ENCODE peak calls at places on chromosome 1, in nine cellular contexts. G is GM03348; U is GM13977; R is cerebellar cortex; S is stimulated activated CD4-positive, alpha-beta T cell treated with anti-CD3 and anti-CD28 coated beads, Interleukin-4, amount 100 ng/mL, for 1 hour; E is occipital lobe; W is endothelial cell; Z is activated gamma-delta T cell treated with Interleukin-2 at 50 U/mL for 16 hours; I is iPS DF 6.9. C is an unnamed sample.

GRCh38 chr1:78340006-78340405 is 150.8 kb upstream of the PTGFR start:
- DNase-seq in G (peak), U (no peak), R (no peak), S (no peak), E (no peak), W (no peak), Z (no peak), I (no peak), C (no peak)

GRCh38 chr1:34115233-34115632 is 49.8 kb downstream of the CSMD2 start:
- DNase-seq in G (no peak), U (no peak), R (no peak), S (no peak), E (no peak), W (no peak), Z (no peak), I (no peak), C (no peak)

GRCh38 chr1:28965271-28965870 is 51.0 kb downstream of the EPB41 start:
- DNase-seq in G (no peak), U (no peak), R (no peak), S (no peak), E (no peak), W (no peak), Z (no peak), I (no peak), C (no peak)

GRCh38 chr1:57186455-57186854 is 220.6 kb upstream of the C8B start:
- DNase-seq in G (no peak), U (no peak), R (no peak), S (no peak), E (no peak), W (no peak), Z (no peak), I (no peak), C (no peak)

GRCh38 chr1:197195100-197195499 is 48.6 kb upstream of the ASPM start:
- DNase-seq in G (peak), U (no peak), R (no peak), S (no peak), E (no peak), W (no peak), Z (no peak), I (no peak), C (no peak)

GRCh38 chr1:117653732-117654484 is 48.1 kb downstream of the TENT5C start:
- DNase-seq in G (no peak), U (no peak), R (no peak), S (peak), E (no peak), W (no peak), Z (no peak), I (no peak), C (no peak)

GRCh38 chr1:157352216-157352615 is 200.1 kb downstream of the FCRL5 start:
- DNase-seq in G (no peak), U (no peak), R (no peak), S (no peak), E (no peak), W (no peak), Z (no peak), I (no peak), C (no peak)

GRCh38 chr1:66248746-66249145 is 285.2 kb upstream of the SGIP1 start:
- DNase-seq in G (no peak), U (no peak), R (no peak), S (no peak), E (no peak), W (no peak), Z (no peak), I (no peak), C (no peak)

C was measured in nephron progenitor cell.